ENCODE peak calls at places on chromosomes 5 and 9, in ten cellular contexts. E is effector memory CD4-positive, alpha-beta T cell; R is AG04449; L is GM13976; V is hippocampal formation; Z is IMR-90; F is nephron progenitor cell; H is ascending aorta; A is epithelial cell of esophagus; I is activated naive CD4-positive, alpha-beta T cell treated with Interleukin-2 at 50 U/mL for 16 hours. M is an unnamed sample.

GRCh38 chr5:148011407-148012124 is 52.2 kb upstream of the SPINK5 start:
- DNase-seq in H (no peak), V (no peak), Z (peak; percentile 9), L (no peak), A (peak; percentile 95), F (no peak), I (no peak), E (no peak), R (no peak), M (no peak)

GRCh38 chr5:107602896-107603295 is 67.8 kb downstream of the EFNA5 start:
- DNase-seq in V (no peak), E (no peak), R (no peak), H (no peak), A (no peak), Z (no peak), L (no peak), F (no peak), I (no peak), M (no peak)

GRCh38 chr5:74594172-74595040 is 46.1 kb downstream of the ENC1 start:
- DNase-seq in V (peak; percentile 21), Z (peak; percentile 29), H (no peak), F (no peak), L (no peak), A (no peak), R (no peak), I (no peak), E (no peak), M (no peak)

GRCh38 chr9:69919461-69920061 is 98.9 kb downstream of the CFAP95 start:
- DNase-seq in V (peak; percentile 71), A (peak; percentile 61), L (peak; percentile 67), F (peak; percentile 19), E (no peak), H (no peak), Z (peak; percentile 74), R (no peak), I (no peak), M (no peak)

GRCh38 chr5:148970228-148970627 is 92.6 kb downstream of the SH3TC2 start:
- DNase-seq in Z (no peak), V (peak; percentile 28), A (peak; percentile 41), R (no peak), I (no peak), E (no peak), F (no peak), L (no peak), H (no peak), M (no peak)

GRCh38 chr5:146878471-146879172 is at the start of gene PPP2R2B:
- DNase-seq in A (peak; percentile 52), I (peak; percentile 67), R (no peak), Z (peak; percentile 1), H (no peak), F (peak; percentile 76), E (peak; percentile 34), L (no peak), V (peak; percentile 40), M (peak; percentile 51)

GRCh38 chr5:174741352-174741751 is 17.0 kb downstream of the MSX2 start:
- DNase-seq in F (no peak), H (no peak), Z (no peak), V (no peak), E (no peak), I (no peak), R (no peak), L (no peak), A (no peak), M (no peak)

GRCh38 chr9:93082841-93083411 is 13.1 kb upstream of the CARD19 start:
- DNase-seq in R (no peak), E (no peak), V (no peak), H (no peak), L (no peak), Z (no peak), I (no peak), F (no peak), A (no peak), M (no peak)

GRCh38 chr9:35553670-35554543 is 51.2 kb upstream of the TESK1 start:
- DNase-seq in E (no peak), V (peak; percentile 80), I (peak; percentile 14), Z (peak; percentile 73), F (peak; percentile 47), H (peak; percentile 41), R (no peak), L (peak; percentile 73), A (peak; percentile 73), M (peak; percentile 33)

GRCh38 chr9:123174887-123175518 is 93.4 kb downstream of the STRBP start:
- DNase-seq in H (no peak), I (no peak), E (no peak), F (no peak), Z (no peak), A (no peak), R (no peak), L (peak; percentile 48), V (no peak), M (no peak)

GRCh38 chr5:177402271-177403043 is 2.0 kb upstream of the PFN3 start:
- DNase-seq in F (peak; percentile 80), I (peak; percentile 76), L (peak; percentile 79), H (no peak), A (peak; percentile 91), R (no peak), Z (peak; percentile 54), E (peak; percentile 44), V (no peak), M (peak; percentile 74)